ENCODE peak calls at places on chromosomes 12 and 14, in five cellular contexts. M, K, Q, U and D are unnamed samples.
A peak's percentile ranks its signal among the peaks of the same experiment; 100 is the strongest.

GRCh38 chr12:6752181-6752930 is 585 bp downstream of the MLF2 start:
- DNase-seq in M (no peak), K (peak; percentile 84), Q (peak; percentile 68), U (peak; percentile 28), D (no peak)

GRCh38 chr12:25308761-25309160 is 58.0 kb upstream of the KRAS start:
- DNase-seq in M (no peak), K (peak; percentile 18), Q (no peak), U (peak; percentile 25), D (no peak)

GRCh38 chr12:105921872-105922669 is 216.7 kb downstream of the NUAK1 start:
- DNase-seq in M (no peak), K (no peak), Q (no peak), U (no peak), D (no peak)

GRCh38 chr12:52585951-52586350 is 12.3 kb upstream of the KRT74 start:
- DNase-seq in M (no peak), K (no peak), Q (peak; percentile 22), U (no peak), D (no peak)

GRCh38 chr14:104889374-104889755 is 24.3 kb downstream of the CEP170B start:
- DNase-seq in M (no peak), K (no peak), Q (no peak), U (no peak), D (no peak)

GRCh38 chr14:55399912-55400311 is 11.7 kb downstream of the ATG14 start:
- DNase-seq in M (no peak), K (no peak), Q (no peak), U (no peak), D (no peak)

GRCh38 chr12:104630230-104630670 is 173.5 kb downstream of the CHST11 start:
- DNase-seq in M (no peak), K (no peak), Q (no peak), U (no peak), D (no peak)

GRCh38 chr12:27096420-27096819 is 14.0 kb upstream of the C12orf71 start:
- DNase-seq in M (no peak), K (no peak), Q (no peak), U (no peak), D (no peak)

GRCh38 chr14:104979758-104980591 is 1.8 kb upstream of the AHNAK2 start:
- DNase-seq in M (no peak), K (no peak), Q (peak; percentile 32), U (peak; percentile 63), D (no peak)

GRCh38 chr12:46831335-46832083 is 5.7 kb upstream of the SLC38A4 start:
- DNase-seq in M (no peak), K (peak; percentile 27), Q (peak; percentile 57), U (no peak), D (peak; percentile 24)

GRCh38 chr12:46383654-46384450 is 11.3 kb upstream of the SLC38A2 start:
- DNase-seq in M (no peak), K (peak; percentile 95), Q (no peak), U (peak; percentile 78), D (peak; percentile 21)

GRCh38 chr14:68819260-68819691 is 26.4 kb upstream of the ZFP36L1 start:
- DNase-seq in M (no peak), K (peak; percentile 70), Q (peak; percentile 76), U (peak; percentile 86), D (no peak)

GRCh38 chr14:102540310-102541028 is 30.9 kb upstream of the ANKRD9 start:
- DNase-seq in M (no peak), K (no peak), Q (no peak), U (peak; percentile 98), D (no peak)

GRCh38 chr12:27999521-27999920 is 27.0 kb upstream of the PTHLH start:
- DNase-seq in M (no peak), K (peak; percentile 24), Q (no peak), U (peak; percentile 97), D (no peak)

GRCh38 chr12:98470469-98471082 is 44.8 kb upstream of the TMPO start:
- DNase-seq in M (no peak), K (no peak), Q (no peak), U (no peak), D (no peak)

GRCh38 chr12:55629058-55629841 is 7.4 kb upstream of the OR10P1 start:
- DNase-seq in M (no peak), K (no peak), Q (no peak), U (no peak), D (no peak)

GRCh38 chr12:48980953-48981756 is 3.0 kb downstream of the WNT1 start:
- DNase-seq in M (no peak), K (peak; percentile 37), Q (no peak), U (no peak), D (no peak)
- H3K27me3 ChIP-seq in M (peaks cover 97% of the 10 kb centered on the region), K (peaks cover 96% of the 10 kb centered on the region), Q (peaks cover 88% of the 10 kb centered on the region), U (peaks cover 84% of the 10 kb centered on the region), D (peaks cover 98% of the 10 kb centered on the region)

GRCh38 chr14:96316087-96316486 is 47.1 kb downstream of the ATG2B start:
- DNase-seq in M (no peak), K (no peak), Q (no peak), U (no peak), D (no peak)
- H2BK12ac ChIP-seq in M (no peak overlapping the region), K (no peak overlapping the region), Q (no peak overlapping the region), U (no peak overlapping the region), D (no peak overlapping the region)

GRCh38 chr12:49891476-49891875 is 12.2 kb downstream of the FAIM2 start:
- DNase-seq in M (no peak), K (no peak), Q (no peak), U (no peak), D (no peak)

GRCh38 chr12:49893753-49894752 is 9.6 kb downstream of the FAIM2 start:
- DNase-seq in M (no peak), K (peak; percentile 42), Q (no peak), U (no peak), D (no peak)

GRCh38 chr12:49892084-49892731 is 11.5 kb downstream of the FAIM2 start:
- DNase-seq in M (no peak), K (no peak), Q (no peak), U (no peak), D (no peak)

GRCh38 chr12:49891012-49891411 is 12.7 kb downstream of the FAIM2 start:
- DNase-seq in M (no peak), K (no peak), Q (no peak), U (no peak), D (no peak)

DNA sequence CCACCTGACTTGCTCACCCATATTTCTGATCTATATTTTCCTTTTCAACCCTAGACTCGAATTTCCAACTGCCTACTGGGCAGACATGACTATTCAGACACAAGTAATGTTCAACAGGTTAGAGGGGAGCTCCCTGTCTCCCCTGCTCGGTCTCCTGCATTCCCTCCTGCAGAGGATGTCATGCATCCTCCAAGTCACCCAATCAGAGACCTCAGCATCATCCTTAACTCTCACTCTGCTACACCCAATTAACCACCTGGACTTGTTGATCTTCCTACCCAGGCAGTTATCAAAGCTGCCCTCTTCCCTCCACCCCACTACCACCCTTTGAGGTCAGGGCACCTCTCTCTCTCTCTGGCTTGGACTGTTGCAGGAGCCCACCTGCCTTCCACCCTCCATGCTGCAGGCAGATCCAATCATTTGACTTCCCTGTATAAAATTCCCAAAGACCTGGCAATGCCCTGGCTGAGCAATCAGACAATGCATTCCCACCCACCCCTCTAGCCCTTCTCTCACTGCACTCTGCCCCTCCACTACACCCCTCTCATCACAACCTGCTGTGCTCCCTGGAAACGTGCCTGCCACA is 10.9 kb downstream of the FAIM2 start:
- DNase-seq in M (no peak), K (no peak), Q (no peak), U (no peak), D (no peak)
- H3K27me3 ChIP-seq in M (no peaks in the 10 kb centered on the region), K (peaks cover 83% of the 10 kb centered on the region), Q (no peaks in the 10 kb centered on the region), U (no peaks in the 10 kb centered on the region), D (no peaks in the 10 kb centered on the region)

DNA sequence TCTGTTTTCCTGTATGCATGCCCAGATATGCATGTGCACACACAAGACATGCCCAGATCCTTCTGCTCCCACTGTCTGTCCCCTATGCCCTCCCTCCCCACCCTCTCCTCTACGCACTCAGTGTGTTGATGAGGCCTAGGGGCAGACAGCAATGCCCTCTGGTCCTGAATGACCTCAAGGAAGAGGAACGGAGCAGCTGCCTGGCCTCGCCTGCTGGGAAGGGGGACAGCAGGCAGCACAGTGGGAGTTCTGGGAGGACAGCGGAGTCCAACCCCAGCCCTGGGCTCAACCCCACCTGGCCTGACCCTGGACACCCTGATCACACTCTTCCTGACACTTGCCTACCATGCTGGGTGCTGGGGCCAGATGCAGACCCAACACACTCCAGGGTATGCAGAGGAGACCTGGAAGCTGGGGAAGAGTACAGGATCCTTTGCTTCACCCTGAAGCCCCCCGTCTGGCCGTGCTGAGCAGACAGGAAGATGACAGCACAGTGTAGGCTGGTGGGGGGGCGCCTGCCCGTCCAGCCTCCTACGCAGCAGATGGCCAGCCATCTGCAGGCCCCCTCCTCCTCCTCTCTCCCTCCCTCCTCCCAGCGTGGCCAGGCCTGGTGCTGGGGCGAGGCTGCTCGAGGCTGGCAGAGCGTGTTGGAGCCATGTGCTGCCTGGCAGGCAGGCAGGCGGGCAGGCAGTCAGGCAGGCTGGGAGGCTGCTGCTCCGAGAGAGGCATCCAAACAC is 106.6 kb upstream of the NCOR2 start:
- DNase-seq in M (no peak), K (no peak), Q (no peak), U (peak; percentile 79), D (no peak)
- H2BK12ac ChIP-seq in M (no peak overlapping the region), K (peak overlapping the region; percentile 45), Q (no peak overlapping the region), U (no peak overlapping the region), D (peak overlapping the region; percentile 47)

DNA sequence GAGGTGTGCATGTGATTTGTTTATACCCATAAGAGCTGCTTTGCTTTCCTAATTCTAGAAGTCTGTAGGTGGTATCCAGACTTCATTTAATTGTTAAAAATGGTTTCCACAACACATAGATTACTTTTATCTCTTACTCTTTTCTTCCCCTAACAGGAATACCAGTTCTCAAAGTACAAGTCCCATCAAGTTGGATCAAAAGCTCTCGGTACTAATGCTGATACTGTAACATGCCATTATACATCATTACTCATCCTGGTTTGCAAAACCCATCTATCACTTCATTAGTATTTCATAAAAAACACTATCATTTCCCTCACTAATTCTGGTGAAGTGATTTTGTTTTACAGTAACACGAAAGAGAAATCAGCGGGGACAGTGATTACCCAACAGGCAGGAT is 94.3 kb downstream of the PPP2R5E start:
- DNase-seq in M (no peak), K (no peak), Q (no peak), U (no peak), D (no peak)
- H3K27me3 ChIP-seq in M (no peaks in the 10 kb centered on the region), K (no peaks in the 10 kb centered on the region), Q (no peaks in the 10 kb centered on the region), U (no peaks in the 10 kb centered on the region), D (no peaks in the 10 kb centered on the region)

DNA sequence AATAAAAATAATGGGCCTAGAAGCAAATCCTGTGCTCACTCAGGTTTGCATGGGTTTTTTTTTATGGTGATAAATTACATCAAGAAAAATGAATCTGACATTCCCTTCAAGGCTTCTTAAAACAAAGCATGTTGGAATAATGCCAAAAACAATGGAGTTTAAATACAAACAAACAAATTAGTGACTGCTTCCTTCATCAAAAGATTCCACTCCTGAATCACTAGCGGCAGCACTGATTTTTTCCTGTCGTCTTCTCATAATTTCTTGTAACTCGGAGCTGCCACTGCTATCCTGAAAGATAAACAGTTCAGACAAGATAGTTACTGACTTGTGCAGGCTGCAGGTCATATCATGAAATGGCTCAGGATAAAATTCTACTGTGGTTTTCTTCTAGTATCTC is 168.0 kb downstream of the EPS8 start:
- DNase-seq in M (no peak), K (peak; percentile 51), Q (no peak), U (no peak), D (no peak)
- H2BK12ac ChIP-seq in M (no peak overlapping the region), K (no peak overlapping the region), Q (no peak overlapping the region), U (no peak overlapping the region), D (no peak overlapping the region)

GRCh38 chr12:13465641-13466040 is 269.1 kb downstream of the EMP1 start:
- DNase-seq in M (no peak), K (no peak), Q (no peak), U (no peak), D (no peak)
- H3K27me3 ChIP-seq in M (no peaks in the 10 kb centered on the region), K (peaks cover 3% of the 10 kb centered on the region), Q (no peaks in the 10 kb centered on the region), U (no peaks in the 10 kb centered on the region), D (no peaks in the 10 kb centered on the region)

GRCh38 chr12:90836689-90837088 is 118.3 kb downstream of the CCER1 start:
- DNase-seq in M (no peak), K (peak; percentile 77), Q (no peak), U (no peak), D (no peak)
- H2BK12ac ChIP-seq in M (no peak overlapping the region), K (no peak overlapping the region), Q (no peak overlapping the region), U (no peak overlapping the region), D (no peak overlapping the region)